ENCODE peak calls at places on chromosomes 1 and 21, in four cellular contexts. One of them, this sample, is unnamed.

GRCh38 chr1:175129997-175130648 is 62.5 kb downstream of the KIAA0040 start:
- DNase-seq in GM03348: no peak
- DNase-seq in OCI-LY7: peak
- DNase-seq in Calu3: no peak
- DNase-seq in this sample: no peak

GRCh38 chr1:161374373-161374772 is 6.7 kb upstream of the CFAP126 start:
- DNase-seq in GM03348: peak
- DNase-seq in OCI-LY7: peak
- DNase-seq in Calu3: no peak
- DNase-seq in this sample: no peak

GRCh38 chr1:115135681-115136080 is 46.4 kb upstream of the TSPAN2 start:
- DNase-seq in GM03348: peak
- DNase-seq in OCI-LY7: no peak
- DNase-seq in Calu3: no peak
- DNase-seq in this sample: no peak

GRCh38 chr21:17688912-17689874 is 76.5 kb upstream of the BTG3 start:
- DNase-seq in GM03348: no peak
- DNase-seq in OCI-LY7: peak
- DNase-seq in Calu3: peak
- DNase-seq in this sample: peak

GRCh38 chr1:55155522-55155921 is 59.6 kb downstream of the USP24 start:
- DNase-seq in GM03348: no peak
- DNase-seq in OCI-LY7: no peak
- DNase-seq in Calu3: no peak
- DNase-seq in this sample: peak

GRCh38 chr1:183278736-183279591 is 92.9 kb downstream of the LAMC2 start:
- DNase-seq in GM03348: peak
- DNase-seq in OCI-LY7: no peak
- DNase-seq in Calu3: no peak
- DNase-seq in this sample: no peak

GRCh38 chr21:21897275-21897883 is 899.2 kb downstream of the NCAM2 start:
- DNase-seq in GM03348: peak
- DNase-seq in OCI-LY7: no peak
- DNase-seq in Calu3: no peak
- DNase-seq in this sample: no peak

GRCh38 chr1:180609643-180610555 is 21.9 kb upstream of the XPR1 start:
- DNase-seq in GM03348: peak
- DNase-seq in OCI-LY7: peak
- DNase-seq in Calu3: no peak
- DNase-seq in this sample: no peak

GRCh38 chr1:15249032-15249601 is 2.1 kb downstream of the FHAD1 start:
- DNase-seq in GM03348: no peak
- DNase-seq in OCI-LY7: no peak
- DNase-seq in Calu3: no peak
- DNase-seq in this sample: no peak

This sample was measured in HFF-Myc.